ENCODE peak calls at places on chromosomes 6 and 20, in six cellular contexts. A, S, P, J, T and Y are unnamed samples.

GRCh38 chr6:15331143-15331542 is 85.3 kb downstream of the JARID2 start:
- DNase-seq in P (no peak), A (no peak), T (no peak), S (no peak), J (no peak), Y (no peak)

GRCh38 chr6:83365931-83366330 is 64.9 kb downstream of the ME1 start:
- DNase-seq in A (no peak), P (no peak), T (peak), J (no peak), S (no peak), Y (no peak)

GRCh38 chr6:11628562-11628961 is 91.0 kb downstream of the TMEM170B start:
- DNase-seq in A (no peak), T (no peak), P (no peak), S (no peak), J (no peak), Y (no peak)

GRCh38 chr6:110360671-110361070 is 2.5 kb upstream of the METTL24 start:
- DNase-seq in J (no peak), P (no peak), A (no peak), T (no peak), S (no peak), Y (no peak)

GRCh38 chr6:167508919-167509852 is 184.3 kb downstream of the TTLL2 start:
- DNase-seq in P (no peak), J (no peak), T (no peak), A (no peak), S (no peak), Y (no peak)

GRCh38 chr6:169984181-169985120 is 233.0 kb downstream of the ERMARD start:
- DNase-seq in T (no peak), A (no peak), S (peak), J (peak), P (no peak), Y (no peak)

GRCh38 chr6:107491059-107491609 is 1.2 kb downstream of the SOBP start:
- DNase-seq in S (peak), P (peak), J (peak), T (peak), A (peak), Y (peak)

GRCh38 chr6:151254451-151255081 is 14.8 kb downstream of the AKAP12 start:
- DNase-seq in J (no peak), A (no peak), P (no peak), T (peak), S (no peak), Y (no peak)

GRCh38 chr20:64103871-64104666 is 3.3 kb downstream of the NPBWR2 start:
- DNase-seq in T (no peak), A (no peak), S (peak), P (no peak), J (no peak), Y (no peak)

GRCh38 chr6:166437661-166438060 is 54.9 kb upstream of the MPC1 start:
- DNase-seq in A (no peak), S (no peak), J (no peak), P (no peak), T (no peak), Y (no peak)

GRCh38 chr20:56360133-56360898 is 1.5 kb downstream of the FAM210B start:
- DNase-seq in S (no peak), P (no peak), A (no peak), T (no peak), J (no peak), Y (no peak)

GRCh38 chr6:79170915-79171314 is 63.6 kb downstream of the HMGN3 start:
- DNase-seq in J (no peak), T (peak), A (no peak), S (no peak), P (no peak), Y (no peak)

GRCh38 chr6:108116424-108116780 is 41.9 kb upstream of the OSTM1 start:
- DNase-seq in J (no peak), P (no peak), A (no peak), S (no peak), T (no peak), Y (no peak)

GRCh38 chr6:14380421-14380820 is 262.8 kb downstream of the CD83 start:
- DNase-seq in P (no peak), A (no peak), S (no peak), J (no peak), T (no peak), Y (no peak)

GRCh38 chr6:24549674-24550418 is 55.1 kb downstream of the ALDH5A1 start:
- DNase-seq in P (no peak), T (no peak), J (no peak), S (no peak), A (no peak), Y (no peak)

GRCh38 chr6:78460711-78461110 is 406.6 kb upstream of the IRAK1BP1 start:
- DNase-seq in P (no peak), J (no peak), A (no peak), T (no peak), S (no peak), Y (no peak)

GRCh38 chr6:100103194-100103593 is 109.2 kb upstream of the MCHR2 start:
- DNase-seq in P (no peak), S (no peak), J (no peak), A (no peak), T (no peak), Y (no peak)

GRCh38 chr20:16580127-16580526 is 6.9 kb upstream of the KIF16B start:
- DNase-seq in J (no peak), T (peak), P (no peak), S (no peak), A (no peak), Y (no peak)

GRCh38 chr6:28207244-28208179 is 17.6 kb upstream of the ZSCAN9 start:
- DNase-seq in A (no peak), S (no peak), T (peak), P (no peak), J (no peak), Y (no peak)

GRCh38 chr6:28218312-28219248 is 6.5 kb upstream of the ZSCAN9 start:
- DNase-seq in J (peak), A (no peak), S (peak), T (peak), P (no peak), Y (no peak)

GRCh38 chr6:143449731-143450452 is 603 bp downstream of the ADAT2 start:
- DNase-seq in T (peak), S (no peak), J (no peak), P (no peak), A (peak), Y (no peak)

GRCh38 chr20:41526327-41526726 is 91.8 kb downstream of the CHD6 start:
- DNase-seq in J (no peak), P (no peak), S (no peak), A (no peak), T (no peak), Y (no peak)

GRCh38 chr6:12716298-12716853 is at the start of gene PHACTR1:
- DNase-seq in P (no peak), A (no peak), J (no peak), T (no peak), S (no peak), Y (no peak)

GRCh38 chr6:137020771-137021170 is 24.0 kb downstream of the IL20RA start:
- DNase-seq in S (no peak), T (no peak), P (no peak), A (no peak), J (no peak), Y (no peak)

GRCh38 chr20:33554914-33555420 is 65.1 kb downstream of the CBFA2T2 start:
- DNase-seq in S (no peak), A (peak), T (peak), J (no peak), P (no peak), Y (no peak)

GRCh38 chr20:34109442-34109841 is 2.6 kb downstream of the EIF2S2 start:
- DNase-seq in S (no peak), P (no peak), T (no peak), A (no peak), J (no peak), Y (no peak)

GRCh38 chr20:46995561-46996142 is 101.0 kb downstream of the EYA2 start:
- DNase-seq in J (no peak), P (no peak), T (no peak), S (no peak), A (peak), Y (no peak)

GRCh38 chr6:110484321-110484720 is 7.9 kb upstream of the SLC22A16 start:
- DNase-seq in P (no peak), J (no peak), A (no peak), S (no peak), T (peak), Y (no peak)

GRCh38 chr20:57610261-57610952 is 9.8 kb downstream of the ZBP1 start:
- DNase-seq in S (peak), P (no peak), A (no peak), T (no peak), J (no peak), Y (no peak)

GRCh38 chr20:1313236-1313964 is 15.5 kb downstream of the SDCBP2 start:
- DNase-seq in S (peak), A (peak), T (peak), J (peak), P (no peak), Y (no peak)

DNA sequence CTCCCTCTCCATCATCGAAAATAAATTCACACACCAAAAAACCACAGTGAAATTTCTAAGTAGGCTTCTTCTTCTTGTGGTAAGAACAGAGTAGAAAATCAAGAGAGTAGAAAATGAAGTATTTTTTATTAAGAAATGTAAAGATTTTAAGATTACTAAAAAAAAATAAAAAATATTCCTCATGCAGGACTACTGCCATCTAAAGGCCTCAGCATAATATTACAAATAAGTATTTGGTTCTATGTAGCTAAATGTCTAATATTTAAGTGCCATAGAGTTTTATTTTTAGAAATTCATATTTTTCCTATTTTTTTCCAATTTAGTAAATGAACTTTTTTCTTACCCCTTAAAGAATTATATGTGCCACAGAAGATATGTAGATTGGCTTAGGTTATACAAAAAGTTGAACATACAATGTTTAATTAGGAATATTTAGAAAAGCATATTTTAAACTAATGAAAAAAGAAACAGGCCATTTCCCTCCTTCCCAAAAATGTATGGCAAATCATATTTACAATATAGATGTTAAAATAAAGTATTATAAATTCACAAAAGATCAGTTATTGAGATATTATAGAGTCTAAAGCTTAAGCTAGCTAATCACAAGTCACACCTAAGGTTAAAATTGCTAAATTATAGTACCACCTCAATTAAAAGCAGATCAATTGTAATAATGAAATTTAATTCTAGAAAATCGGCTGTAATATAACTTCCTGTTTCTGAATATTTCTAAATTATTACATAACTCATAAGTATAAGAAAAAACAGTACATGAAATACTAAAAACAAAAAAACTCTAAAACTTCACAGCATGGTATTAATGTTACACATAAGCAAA is 3.5 kb upstream of the NT5DC1 start:
- DNase-seq in T (peak), P (no peak), J (no peak), A (peak), S (no peak), Y (no peak)
- TF ChIP-seq CTCF in T (peak), P (peak), J (peak), A (peak), S (peak), Y (no peak)

GRCh38 chr6:149948616-149949015 is 6.8 kb downstream of the ULBP2 start:
- DNase-seq in P (no peak), S (no peak), T (no peak), J (no peak), A (no peak), Y (no peak)
- TF ChIP-seq CTCF in P (no peak), S (no peak), T (no peak), J (no peak), A (no peak), Y (no peak)

GRCh38 chr6:40877362-40877761 is 161.7 kb downstream of the UNC5CL start:
- DNase-seq in A (no peak), S (no peak), P (no peak), J (no peak), T (no peak), Y (no peak)

GRCh38 chr6:40879169-40879568 is 159.9 kb downstream of the UNC5CL start:
- DNase-seq in P (no peak), T (no peak), A (no peak), J (no peak), S (no peak), Y (no peak)

GRCh38 chr6:40876336-40876735 is 162.7 kb downstream of the UNC5CL start:
- DNase-seq in A (no peak), J (no peak), P (no peak), T (no peak), S (no peak), Y (no peak)

GRCh38 chr6:40874495-40874894 is 164.5 kb downstream of the UNC5CL start:
- DNase-seq in A (peak), T (peak), J (no peak), S (no peak), P (no peak), Y (no peak)
- TF ChIP-seq CTCF in A (peak), T (peak), J (no peak), S (no peak), P (peak), Y (no peak)

DNA sequence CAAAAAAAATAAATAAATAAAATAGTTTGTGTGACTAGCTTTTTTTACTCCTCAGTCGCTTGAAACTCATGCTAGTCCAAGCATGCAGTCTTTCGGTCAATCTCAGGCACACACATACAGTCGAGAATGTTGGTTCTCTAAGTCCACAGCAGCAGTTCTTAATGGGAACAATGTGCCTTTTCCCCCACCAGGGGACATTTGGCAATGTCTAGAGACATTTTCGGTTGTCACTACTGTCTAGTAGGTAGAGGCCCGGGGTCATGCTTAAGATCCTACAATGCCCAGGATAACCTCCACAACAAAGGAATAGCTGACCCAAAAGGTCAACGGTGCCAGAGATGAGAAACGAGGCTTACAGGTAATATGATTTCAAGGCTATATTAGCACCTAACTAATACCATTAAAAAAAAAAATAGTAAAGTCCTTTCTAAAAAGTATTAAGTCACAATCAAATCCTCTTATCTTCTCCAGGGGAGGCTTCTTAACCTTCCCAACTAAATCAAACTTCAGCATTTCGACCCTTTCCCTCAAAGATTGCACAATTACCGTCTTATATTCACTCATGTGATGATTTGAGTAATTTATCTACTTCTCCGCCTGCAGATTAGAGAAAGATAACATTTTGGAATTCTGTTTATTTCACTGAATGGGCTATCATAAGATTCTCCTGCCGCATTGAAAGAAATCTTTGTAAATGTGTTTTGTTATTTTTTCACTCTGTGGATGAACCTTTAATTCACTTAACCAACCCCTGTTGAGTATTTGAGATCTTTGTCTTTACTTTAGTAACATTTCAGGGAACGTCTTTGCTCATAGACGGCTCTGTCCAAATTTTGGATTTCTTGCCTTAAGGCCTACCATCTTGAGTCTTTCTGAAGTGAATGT is 8.1 kb upstream of the SALL4 start:
- DNase-seq in J (no peak), T (no peak), P (no peak), A (no peak), S (no peak), Y (no peak)
- TF ChIP-seq CTCF in J (no peak), T (peak), P (peak), A (no peak), S (no peak), Y (no peak)

DNA sequence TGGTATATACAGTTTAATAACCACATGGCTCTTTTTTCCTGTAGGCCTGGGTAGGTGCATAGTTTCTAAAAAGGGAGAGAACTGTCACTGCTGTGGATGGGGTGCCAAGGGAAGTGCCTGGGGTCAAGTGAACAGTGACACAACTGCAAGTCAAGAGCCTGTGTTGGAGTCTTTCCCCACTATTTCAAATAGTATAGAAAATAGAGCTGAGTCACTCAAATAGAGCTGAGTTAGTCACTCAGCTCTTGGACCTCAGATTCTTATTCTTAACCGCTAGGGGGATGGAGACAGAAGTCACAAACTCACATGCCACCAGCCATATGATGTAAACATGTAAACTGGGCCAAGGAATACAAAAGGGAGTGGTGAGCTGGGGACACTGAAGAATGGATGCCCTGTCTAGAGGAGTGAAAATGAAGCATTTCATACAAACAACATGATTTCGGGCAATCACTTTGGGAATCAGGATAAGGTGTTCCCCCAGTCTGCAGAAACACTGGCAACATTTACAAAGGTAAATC is 2.1 kb downstream of the NQO2 start:
- DNase-seq in T (peak), P (no peak), A (peak), S (no peak), J (no peak), Y (no peak)
- TF ChIP-seq CTCF in T (peak), P (peak), A (no peak), S (peak), J (peak), Y (no peak)

DNA sequence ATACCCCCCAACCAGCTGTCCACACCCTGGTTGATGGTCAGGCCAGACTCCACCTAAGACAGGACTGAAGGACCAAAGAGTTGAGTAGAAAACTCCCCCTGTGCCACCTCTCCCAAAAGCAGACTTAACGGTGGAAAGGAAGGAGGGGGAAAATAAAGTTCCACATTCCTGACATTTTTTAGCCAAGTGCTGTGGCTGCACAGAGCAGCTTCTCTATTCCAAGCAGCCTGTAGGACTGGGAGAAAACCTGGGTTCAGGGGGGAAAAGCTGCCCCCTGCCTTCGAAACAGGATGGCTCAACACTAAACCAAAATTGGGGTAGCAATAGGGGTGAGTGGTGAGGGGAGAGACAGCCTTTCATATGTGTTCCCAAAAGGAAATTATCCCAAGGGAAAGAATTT is 3.6 kb downstream of the TRAM2 start:
- DNase-seq in J (no peak), S (no peak), A (no peak), P (no peak), T (peak), Y (no peak)
- TF ChIP-seq CTCF in J (no peak), S (no peak), A (peak), P (no peak), T (peak), Y (no peak)